ENCODE peak calls at places on chromosomes 7 and 10, in six cellular contexts. P is amygdala; J is posterior cingulate gyrus; B is activated CD8-positive, alpha-beta memory T cell treated with anti-CD3 and anti-CD28 coated beads for 1 hour; X is GM10248; E is KBM-7. N is an unnamed sample.

GRCh38 chr7:118184392-118184899 is 482 bp downstream of the LSM8 start:
- DNase-seq in P (no peak), J (no peak), B (no peak), X (peak), E (no peak), N (peak)

GRCh38 chr7:97693586-97693985 is 38.3 kb upstream of the TAC1 start:
- DNase-seq in P (no peak), J (no peak), B (no peak), X (no peak), E (no peak), N (no peak)

GRCh38 chr7:96080021-96080420 is 241.9 kb downstream of the SLC25A13 start:
- DNase-seq in P (no peak), J (no peak), B (no peak), X (no peak), E (no peak), N (no peak)

GRCh38 chr7:50775826-50776225 is 6.9 kb downstream of the GRB10 start:
- DNase-seq in P (no peak), J (no peak), B (no peak), X (no peak), E (no peak), N (no peak)

GRCh38 chr10:91552706-91553105 is 80.2 kb downstream of the PPP1R3C start:
- DNase-seq in P (no peak), J (peak), B (no peak), X (no peak), E (no peak), N (no peak)

GRCh38 chr7:135333196-135333595 is 99.6 kb downstream of the STRA8 start:
- DNase-seq in P (no peak), J (no peak), B (no peak), X (no peak), E (no peak), N (no peak)

GRCh38 chr10:29200280-29200679 is 88.6 kb upstream of the LYZL1 start:
- DNase-seq in P (no peak), J (no peak), B (no peak), X (no peak), E (no peak), N (no peak)

GRCh38 chr10:57624066-57624465 is 643.6 kb downstream of the IPMK start:
- DNase-seq in P (no peak), J (no peak), B (no peak), X (no peak), E (no peak), N (no peak)

GRCh38 chr7:50473531-50473930 is 23.4 kb upstream of the FIGNL1 start:
- DNase-seq in P (no peak), J (no peak), B (no peak), X (no peak), E (no peak), N (no peak)

N was measured in Karpas-422.